ENCODE peak calls at places on chromosome 3, in nine cellular contexts. D, F, Y, L, X, Z, N, P and K are unnamed samples.

GRCh38 chr3:165196577-165197561 is 685 bp upstream of the SLITRK3 start:
- DNase-seq in D (no peak), F (peak), N (no peak), Y (no peak), Z (peak), X (no peak), P (no peak), L (no peak), K (no peak)

GRCh38 chr3:115720988-115721387 is 97.7 kb downstream of the GAP43 start:
- DNase-seq in X (no peak), Z (no peak), L (no peak), P (no peak), D (no peak), Y (no peak), F (no peak), N (no peak), K (no peak)

GRCh38 chr3:62667714-62668113 is 207.5 kb downstream of the CADPS start:
- DNase-seq in D (no peak), P (no peak), N (no peak), Z (no peak), L (no peak), F (no peak), X (no peak), Y (no peak), K (no peak)

GRCh38 chr3:30516238-30516637 is 90.2 kb upstream of the TGFBR2 start:
- DNase-seq in D (no peak), X (no peak), L (no peak), N (no peak), Y (no peak), P (no peak), Z (no peak), F (no peak), K (no peak)

GRCh38 chr3:155805802-155806618 is at the start of gene C3orf33:
- DNase-seq in F (peak), Z (peak), L (peak), N (peak), D (peak), Y (peak), P (peak), X (peak), K (peak)

GRCh38 chr3:132554437-132554836 is 42.6 kb upstream of the ACKR4 start:
- DNase-seq in L (no peak), D (peak), X (no peak), Z (no peak), N (peak), F (no peak), Y (peak), P (no peak), K (no peak)

GRCh38 chr3:120198305-120198878 is 86.6 kb downstream of the GPR156 start:
- DNase-seq in D (no peak), Z (no peak), L (no peak), X (no peak), Y (peak), F (no peak), N (no peak), P (no peak), K (no peak)

GRCh38 chr3:123723527-123724168 is 138.8 kb upstream of the HACD2 start:
- DNase-seq in Y (peak), L (peak), N (peak), X (peak), Z (peak), D (peak), F (no peak), P (peak), K (peak)

GRCh38 chr3:40173291-40173710 is 136.2 kb upstream of the EIF1B start:
- DNase-seq in N (no peak), F (no peak), X (no peak), Y (no peak), P (no peak), Z (no peak), D (no peak), L (no peak), K (no peak)

GRCh38 chr3:66450389-66451022 is 50.3 kb downstream of the LRIG1 start:
- DNase-seq in Y (no peak), X (peak), P (no peak), L (peak), N (peak), F (no peak), D (peak), Z (peak), K (no peak)

GRCh38 chr3:126542340-126543241 is 16.1 kb downstream of the C3orf22 start:
- DNase-seq in N (peak), P (no peak), Z (peak), D (peak), X (peak), L (peak), Y (no peak), F (peak), K (no peak)

GRCh38 chr3:149274220-149274619 is 52.6 kb upstream of the CP start:
- DNase-seq in D (no peak), N (no peak), L (no peak), F (no peak), X (no peak), Z (no peak), P (no peak), Y (no peak), K (no peak)

GRCh38 chr3:27666708-27667107 is 55.4 kb downstream of the EOMES start:
- DNase-seq in L (peak), N (no peak), D (peak), P (no peak), F (peak), X (peak), Y (peak), Z (peak), K (no peak)

GRCh38 chr3:178968996-178969700 is 102.5 kb downstream of the ZMAT3 start:
- DNase-seq in F (no peak), X (no peak), N (no peak), Y (no peak), D (no peak), L (no peak), P (no peak), Z (no peak), K (no peak)

GRCh38 chr3:134267996-134268395 is 17.3 kb upstream of the RYK start:
- DNase-seq in N (no peak), F (no peak), Y (no peak), Z (no peak), P (no peak), L (no peak), X (no peak), D (no peak), K (no peak)

GRCh38 chr3:30544811-30545210 is 61.6 kb upstream of the TGFBR2 start:
- DNase-seq in L (no peak), Z (no peak), N (no peak), F (no peak), Y (peak), D (no peak), X (no peak), P (no peak), K (no peak)

DNA sequence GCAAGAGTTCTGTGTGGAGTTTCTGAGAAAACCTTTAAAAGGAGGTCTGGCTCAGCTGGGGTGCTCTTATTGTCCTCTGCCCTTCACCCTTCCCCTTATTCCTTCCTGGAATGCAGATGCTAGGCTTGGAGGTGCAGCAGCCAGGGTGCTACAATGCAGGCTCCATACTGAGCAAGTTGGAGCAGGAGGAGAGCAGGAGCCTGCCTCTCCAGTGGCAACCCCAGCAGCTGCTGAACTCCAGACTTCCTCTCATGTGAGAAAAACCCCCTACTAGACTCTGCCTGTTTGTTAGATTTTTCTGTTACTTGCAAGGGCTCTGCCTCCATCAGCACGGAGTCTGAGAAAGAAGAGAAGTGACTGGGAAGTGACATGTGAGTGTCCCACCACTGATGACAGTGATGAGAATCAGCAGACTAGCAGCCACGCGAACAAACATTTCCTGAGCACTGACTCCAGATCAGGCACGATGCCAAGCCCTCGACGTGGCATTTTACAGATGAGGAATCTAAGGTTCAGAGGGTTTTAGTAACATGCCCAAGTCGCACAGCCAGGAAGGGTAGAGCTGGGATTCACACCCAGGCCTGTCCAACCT is 16.1 kb upstream of the RARRES1 start:
- DNase-seq in P (no peak), D (peak), Z (no peak), Y (no peak), F (no peak), N (peak), X (no peak), L (peak), K (no peak)
- TF ChIP-seq POLR2A in P (no peak), D (no peak), Z (no peak), Y (no peak), F (no peak), N (no peak), X (no peak), L (no peak), K (no peak)

GRCh38 chr3:196739671-196740475 is at the start of gene PAK2:
- DNase-seq in N (peak), Y (peak), P (peak), L (peak), F (peak), X (peak), D (peak), Z (peak), K (peak)
- TF ChIP-seq POLR2A in N (no peak), Y (peak), P (no peak), L (no peak), F (no peak), X (peak), D (peak), Z (peak), K (peak)

GRCh38 chr3:150447631-150448465 is 39.8 kb downstream of the TSC22D2 start:
- DNase-seq in D (no peak), Z (no peak), N (no peak), P (no peak), F (no peak), X (no peak), L (no peak), Y (no peak), K (no peak)
- TF ChIP-seq POLR2A in D (no peak), Z (no peak), N (no peak), P (no peak), F (no peak), X (no peak), L (no peak), Y (no peak), K (no peak)

GRCh38 chr3:13767896-13768295 is 112.0 kb downstream of the WNT7A start:
- DNase-seq in Y (no peak), X (no peak), Z (no peak), L (no peak), P (no peak), F (no peak), N (no peak), D (no peak), K (no peak)
- TF ChIP-seq POLR2A in Y (no peak), X (no peak), Z (no peak), L (no peak), P (no peak), F (no peak), N (no peak), D (no peak), K (no peak)

DNA sequence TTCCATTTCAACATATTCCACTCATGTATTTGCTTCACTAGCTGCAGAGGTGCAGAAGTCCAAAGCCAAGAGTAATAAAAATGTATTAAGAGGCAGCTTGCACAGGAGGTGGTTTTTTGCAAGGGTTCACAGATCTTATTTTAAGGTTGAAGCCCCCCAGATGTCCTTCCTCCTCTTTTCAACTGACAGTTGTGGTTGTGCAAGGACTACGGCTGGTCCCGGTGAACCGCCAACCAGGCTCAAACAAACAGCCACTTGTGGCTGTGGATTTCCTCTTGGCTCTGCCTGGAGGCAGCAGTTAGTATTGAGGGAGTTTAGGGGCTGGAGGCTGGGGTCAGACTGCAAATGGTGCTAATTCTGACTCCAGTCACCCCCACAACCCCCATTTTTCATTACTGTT is 240.7 kb upstream of the TBC1D5 start:
- DNase-seq in L (no peak), N (no peak), P (no peak), Z (no peak), X (no peak), D (no peak), F (no peak), Y (no peak), K (no peak)
- TF ChIP-seq POLR2A in L (no peak), N (no peak), P (no peak), Z (no peak), X (no peak), D (no peak), F (no peak), Y (no peak), K (no peak)

DNA sequence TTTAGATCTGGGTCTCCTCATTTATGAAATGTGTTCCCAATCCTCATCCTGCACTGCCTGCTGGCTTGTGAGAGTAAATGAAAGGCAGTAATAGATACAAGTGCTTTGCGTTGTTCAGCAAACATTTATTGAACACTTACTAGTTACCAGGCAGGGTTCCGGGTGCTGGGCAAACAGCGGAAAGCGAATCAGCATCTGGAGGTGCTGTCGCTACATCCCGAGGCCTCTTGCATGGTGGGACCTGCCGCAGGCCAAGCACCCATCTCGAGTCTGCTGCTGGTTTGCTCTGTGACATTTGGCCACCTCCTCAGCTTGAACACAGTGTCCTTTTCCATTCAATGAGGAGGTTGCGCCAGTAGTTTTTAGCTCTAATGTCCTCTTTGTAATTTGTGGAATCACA is 24.8 kb downstream of the TRAK1 start:
- DNase-seq in N (no peak), P (no peak), D (peak), Z (no peak), X (no peak), F (peak), Y (no peak), L (no peak), K (no peak)
- TF ChIP-seq POLR2A in N (no peak), P (no peak), D (no peak), Z (no peak), X (no peak), F (no peak), Y (no peak), L (no peak), K (no peak)